ENCODE peak calls at places on chromosomes 2 and 18, in five cellular contexts. E is breast epithelium, D is neural progenitor cell, K is IMR-90, Z is lung. L is an unnamed sample.

GRCh38 chr2:9251154-9252001 is 44.8 kb downstream of the ASAP2 start:
- DNase-seq in E (peak; percentile 63), D (no peak), K (peak; percentile 77), Z (no peak), L (peak; percentile 59)

GRCh38 chr2:233974530-233975071 is 57.4 kb downstream of the TRPM8 start:
- DNase-seq in E (peak; percentile 49), D (no peak), K (peak; percentile 98), Z (peak; percentile 49), L (peak; percentile 76)

GRCh38 chr2:61538920-61539559 is 884 bp upstream of the XPO1 start:
- DNase-seq in E (peak; percentile 29), D (no peak), K (peak; percentile 10), Z (no peak), L (no peak)

GRCh38 chr2:216549926-216550690 is 51.5 kb downstream of the RPL37A start:
- DNase-seq in E (no peak), D (peak; percentile 63), K (no peak), Z (no peak), L (no peak)

GRCh38 chr2:239789711-239790110 is 235.4 kb downstream of the NDUFA10 start:
- DNase-seq in E (no peak), D (no peak), K (no peak), Z (no peak), L (no peak)

GRCh38 chr2:3432067-3432466 is 52.6 kb downstream of the TRAPPC12 start:
- DNase-seq in E (no peak), D (no peak), K (peak; percentile 6), Z (no peak), L (peak; percentile 83)

GRCh38 chr2:32250290-32250689 is 14.4 kb downstream of the NLRC4 start:
- DNase-seq in E (no peak), D (no peak), K (no peak), Z (no peak), L (no peak)

GRCh38 chr2:102342888-102343287 is 12.7 kb upstream of the IL18R1 start:
- DNase-seq in E (no peak), D (no peak), K (no peak), Z (no peak), L (no peak)

GRCh38 chr18:62523631-62524442 is 1.0 kb downstream of the ZCCHC2 start:
- DNase-seq in E (peak; percentile 54), D (peak; percentile 52), K (peak; percentile 52), Z (peak; percentile 52), L (peak; percentile 64)

GRCh38 chr2:26462100-26462499 is 15.8 kb downstream of the OTOF start:
- DNase-seq in E (no peak), D (no peak), K (no peak), Z (no peak), L (no peak)

GRCh38 chr2:235724964-235725603 is 231.2 kb downstream of the AGAP1 start:
- DNase-seq in E (no peak), D (no peak), K (no peak), Z (no peak), L (no peak)

DNA sequence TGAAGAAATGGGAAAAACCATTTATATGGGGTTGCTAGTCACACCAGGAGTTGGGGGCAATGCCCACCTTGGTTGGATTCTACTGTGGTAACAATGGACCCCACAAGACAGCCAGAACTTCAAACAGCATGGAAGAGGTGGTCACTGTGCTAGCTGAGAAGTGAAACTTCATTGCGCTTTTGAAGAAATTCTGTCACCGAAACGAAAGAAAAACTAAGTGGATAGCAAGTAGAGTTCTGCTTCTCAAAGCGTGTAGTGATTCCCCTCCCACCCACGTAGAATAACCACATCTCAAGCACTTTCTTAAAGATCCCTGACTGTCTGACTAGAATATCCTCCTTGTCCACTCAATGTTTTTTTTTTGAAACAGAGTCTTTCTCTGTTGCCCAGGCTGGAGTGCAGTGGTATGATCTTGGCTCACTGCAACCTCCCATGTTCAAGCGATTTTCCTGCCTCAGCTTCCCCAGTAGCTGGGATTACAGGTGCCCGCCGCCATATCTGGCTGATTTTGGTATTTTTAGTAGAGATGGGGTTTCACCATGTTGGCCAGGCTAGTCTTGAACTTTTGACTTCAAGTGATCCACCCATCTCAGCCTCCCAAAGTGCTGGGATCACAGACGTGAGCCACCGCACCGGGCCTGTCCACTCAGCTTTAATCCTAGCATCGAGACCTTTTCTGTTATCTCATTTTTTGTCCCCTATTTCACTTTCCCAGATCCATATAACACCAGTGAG is 30.1 kb upstream of the CCL20 start:
- DNase-seq in E (no peak), D (no peak), K (no peak), Z (no peak), L (no peak)
- H3K27ac ChIP-seq in E (no peak overlapping the region), D (no peak overlapping the region), K (no peak overlapping the region), Z (no peak overlapping the region), L (no peak overlapping the region)

GRCh38 chr2:171832489-171832888 is 61.6 kb downstream of the SLC25A12 start:
- DNase-seq in E (no peak), D (no peak), K (no peak), Z (no peak), L (no peak)

GRCh38 chr2:171834286-171834685 is 59.8 kb downstream of the SLC25A12 start:
- DNase-seq in E (no peak), D (no peak), K (no peak), Z (no peak), L (no peak)

GRCh38 chr2:171836151-171836910 is 57.7 kb downstream of the SLC25A12 start:
- DNase-seq in E (no peak), D (no peak), K (peak; percentile 27), Z (no peak), L (no peak)

GRCh38 chr2:171841996-171842395 is 52.0 kb downstream of the SLC25A12 start:
- DNase-seq in E (no peak), D (no peak), K (no peak), Z (no peak), L (no peak)

GRCh38 chr2:171837736-171838135 is 56.3 kb downstream of the SLC25A12 start:
- DNase-seq in E (no peak), D (no peak), K (peak; percentile 24), Z (no peak), L (no peak)
- H3K27ac ChIP-seq in E (no peak overlapping the region), D (no peak overlapping the region), K (no peak overlapping the region), Z (no peak overlapping the region), L (no peak overlapping the region)

DNA sequence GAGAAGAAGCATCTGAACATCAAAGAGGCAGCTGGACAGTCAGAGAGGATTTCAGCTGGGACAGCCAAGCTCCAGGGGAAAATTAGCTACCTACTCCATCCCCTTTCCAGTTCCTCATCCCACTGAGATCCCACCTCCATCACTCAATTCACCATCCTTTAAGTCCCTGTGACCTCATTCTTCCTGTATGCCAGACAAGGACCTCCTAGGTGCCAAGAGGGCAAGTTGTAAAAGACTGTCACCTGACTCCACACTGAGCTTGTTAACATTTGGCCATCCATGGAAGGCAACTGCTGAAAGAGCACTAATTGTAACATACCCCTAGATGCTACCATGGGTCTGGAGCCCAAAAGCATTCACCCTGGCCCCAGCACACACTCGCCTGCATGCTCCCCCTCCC is 97.8 kb downstream of the KYNU start:
- DNase-seq in E (no peak), D (no peak), K (no peak), Z (no peak), L (no peak)
- H3K27ac ChIP-seq in E (peak overlapping the region; percentile 77), D (no peak overlapping the region), K (peak overlapping the region; percentile 51), Z (no peak overlapping the region), L (no peak overlapping the region)

GRCh38 chr2:85523906-85524566 is 14.9 kb upstream of the MAT2A start:
- DNase-seq in E (no peak), D (peak; percentile 44), K (peak; percentile 61), Z (no peak), L (peak; percentile 23)
- H3K27ac ChIP-seq in E (peak overlapping the region; percentile 16), D (peak overlapping the region; percentile 74), K (peak overlapping the region; percentile 28), Z (peak overlapping the region; percentile 33), L (peak overlapping the region; percentile 35)

DNA sequence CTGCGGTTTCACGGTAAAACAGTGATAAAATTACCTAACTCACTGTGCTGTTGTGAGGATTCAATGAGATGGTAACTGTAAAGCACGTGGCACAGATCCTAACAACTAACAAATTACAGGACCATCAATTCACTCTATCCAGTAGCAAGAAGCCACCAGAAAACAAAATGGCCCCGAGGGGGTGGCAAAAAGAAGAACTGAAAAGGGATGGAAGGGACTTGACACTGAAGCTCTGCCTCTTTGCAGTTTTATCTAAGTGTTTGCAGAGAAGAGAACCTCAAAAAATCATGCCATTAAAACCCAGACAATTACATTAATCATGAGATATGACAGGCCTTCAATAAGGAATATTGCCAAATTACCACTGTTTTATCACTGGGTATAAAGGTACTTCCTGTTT is 46.7 kb downstream of the IRS1 start:
- DNase-seq in E (no peak), D (no peak), K (no peak), Z (no peak), L (no peak)
- H3K27ac ChIP-seq in E (no peak overlapping the region), D (no peak overlapping the region), K (peak overlapping the region; percentile 73), Z (no peak overlapping the region), L (no peak overlapping the region)

DNA sequence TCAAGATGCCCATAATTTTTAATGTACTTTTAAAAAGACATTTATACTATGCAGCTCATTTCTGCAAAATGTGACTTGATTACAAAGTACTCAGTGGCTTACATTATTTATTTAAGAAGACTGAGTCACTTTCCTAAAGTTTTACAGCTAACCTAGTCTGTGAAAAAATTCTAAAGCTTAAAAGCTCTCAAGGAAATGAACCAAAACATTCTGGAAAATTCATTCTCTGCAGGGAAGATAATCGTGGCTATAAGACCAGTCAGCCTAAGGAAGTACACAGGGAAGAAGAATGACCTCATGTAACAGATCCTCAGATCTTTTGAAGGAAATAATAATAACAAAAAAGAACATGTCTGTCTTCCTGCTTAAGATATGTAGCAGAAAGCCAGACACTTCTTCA is 232.1 kb upstream of the STK17B start:
- DNase-seq in E (no peak), D (no peak), K (peak; percentile 85), Z (no peak), L (peak; percentile 49)
- H3K27ac ChIP-seq in E (no peak overlapping the region), D (no peak overlapping the region), K (no peak overlapping the region), Z (no peak overlapping the region), L (peak overlapping the region; percentile 48)

DNA sequence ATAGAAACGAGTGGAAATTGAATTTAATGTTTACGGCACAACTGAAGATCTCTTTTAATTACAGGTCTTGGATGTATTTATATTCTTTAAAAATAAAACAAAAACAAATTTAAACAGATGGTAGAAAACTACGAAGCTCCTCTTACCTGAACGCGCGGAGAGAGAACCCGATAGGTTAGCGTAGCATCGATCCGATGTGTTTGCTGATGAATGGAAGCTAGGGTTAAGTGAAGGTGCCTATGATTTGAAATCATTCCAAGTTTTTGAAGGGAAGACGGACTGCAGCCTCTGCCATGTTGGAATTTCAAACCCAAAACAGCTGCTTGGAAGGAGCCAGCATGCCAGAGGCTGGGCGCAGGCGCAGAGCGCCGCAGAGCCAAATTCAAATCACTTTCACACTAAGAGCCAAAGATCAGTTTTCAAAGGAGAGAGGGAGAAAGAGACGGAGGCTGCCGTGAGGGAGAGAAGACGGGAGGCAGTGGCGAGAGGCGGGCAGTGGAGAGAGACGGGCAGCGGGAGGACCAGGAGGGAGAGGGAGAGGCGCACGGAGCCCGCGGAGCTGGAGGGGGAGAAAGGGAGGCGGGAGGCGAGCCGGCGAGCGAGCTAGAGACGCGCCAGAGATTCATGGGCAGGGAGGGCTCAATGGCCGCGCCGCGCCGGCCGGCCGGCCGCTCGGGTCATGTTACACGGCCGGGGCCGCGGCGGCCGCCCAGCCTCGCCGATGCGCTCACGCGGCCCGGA is at the start of gene FIGN:
- DNase-seq in E (peak; percentile 41), D (peak; percentile 94), K (peak; percentile 82), Z (peak; percentile 72), L (peak; percentile 46)
- H3K27ac ChIP-seq in E (peak within 1 kb of the TSS; percentile 95), D (peak within 1 kb of the TSS; percentile 99), K (peak within 1 kb of the TSS; percentile 81), Z (peak within 1 kb of the TSS; percentile 86), L (no peak within 1 kb of the TSS)

GRCh38 chr2:98703738-98704137 is 27.2 kb downstream of the MGAT4A start:
- DNase-seq in E (no peak), D (no peak), K (no peak), Z (no peak), L (no peak)
- H3K27ac ChIP-seq in E (no peak overlapping the region), D (no peak overlapping the region), K (no peak overlapping the region), Z (no peak overlapping the region), L (no peak overlapping the region)

GRCh38 chr2:136323212-136323611 is 205.3 kb upstream of the CXCR4 start:
- DNase-seq in E (no peak), D (no peak), K (no peak), Z (no peak), L (no peak)
- H3K27ac ChIP-seq in E (no peak overlapping the region), D (no peak overlapping the region), K (no peak overlapping the region), Z (no peak overlapping the region), L (no peak overlapping the region)

L was measured in A673.